ENCODE peak calls at places on chromosomes 1 and 21, in nine cellular contexts. F is H7; D is effector memory CD8-positive, alpha-beta T cell; X is fibroblast of mammary gland; E is activated T-cell treated with anti-CD3 and anti-CD28 coated beads for 1 hour; C is neural crest cell; N is amniotic epithelial cell; J is iris pigment epithelial cell; V is mammary epithelial cell. G is an unnamed sample.

GRCh38 chr1:233294991-233295774 is at the start of gene PCNX2:
- DNase-seq in V (peak), E (peak), X (peak), J (peak), F (peak), C (peak), D (peak), N (peak), G (peak)

GRCh38 chr1:226827458-226827857 is 43.0 kb upstream of the PSEN2 start:
- DNase-seq in V (no peak), E (no peak), F (peak), X (peak), D (no peak), J (no peak), C (no peak), N (no peak), G (no peak)

GRCh38 chr1:64654519-64655341 is 90.1 kb upstream of the RAVER2 start:
- DNase-seq in V (peak), X (peak), N (peak), D (no peak), C (no peak), J (peak), F (no peak), E (no peak), G (no peak)

GRCh38 chr1:168556647-168557046 is 12.8 kb upstream of the XCL2 start:
- DNase-seq in X (no peak), N (no peak), E (no peak), C (no peak), V (no peak), J (no peak), D (no peak), F (no peak), G (no peak)

GRCh38 chr1:201707027-201707426 is 121.9 kb upstream of the IPO9 start:
- DNase-seq in E (no peak), D (no peak), J (no peak), C (no peak), V (no peak), X (no peak), F (no peak), N (no peak), G (no peak)

GRCh38 chr1:114988095-114988494 is 41.5 kb upstream of the TSHB start:
- DNase-seq in C (no peak), J (no peak), D (no peak), F (no peak), V (no peak), X (no peak), E (no peak), N (no peak), G (no peak)

GRCh38 chr1:223234164-223234501 is 91.1 kb upstream of the TLR5 start:
- DNase-seq in V (no peak), C (no peak), X (no peak), J (no peak), E (no peak), D (no peak), N (no peak), F (no peak), G (no peak)

GRCh38 chr1:63367218-63368103 is at the start of gene ALG6:
- DNase-seq in E (peak), J (peak), D (peak), F (peak), C (peak), X (peak), N (peak), V (peak), G (peak)

GRCh38 chr1:27298632-27299384 is 23.2 kb upstream of the TMEM222 start:
- DNase-seq in J (no peak), E (no peak), D (no peak), C (no peak), F (no peak), V (no peak), X (peak), N (peak), G (no peak)

GRCh38 chr1:31795801-31796621 is 19.8 kb downstream of the SPOCD1 start:
- DNase-seq in V (no peak), N (peak), C (no peak), E (no peak), J (peak), X (peak), F (peak), D (no peak), G (no peak)

GRCh38 chr21:15659768-15660423 is 69.9 kb upstream of the USP25 start:
- DNase-seq in F (no peak), N (no peak), E (no peak), C (no peak), X (peak), V (peak), D (no peak), J (no peak), G (no peak)

GRCh38 chr1:85290826-85291225 is 14.4 kb upstream of the BCL10 start:
- DNase-seq in C (no peak), E (no peak), N (no peak), D (no peak), F (no peak), X (peak), J (no peak), V (peak), G (no peak)

GRCh38 chr1:100443739-100444571 is 91.6 kb downstream of the CDC14A start:
- DNase-seq in J (peak), D (no peak), E (no peak), F (no peak), V (no peak), C (no peak), X (peak), N (peak), G (no peak)

GRCh38 chr1:43981135-43981491 is 2.1 kb downstream of the B4GALT2 start:
- DNase-seq in D (no peak), E (no peak), V (peak), C (no peak), J (no peak), F (peak), X (no peak), N (no peak), G (no peak)

GRCh38 chr1:117623698-117624097 is 17.9 kb downstream of the TENT5C start:
- DNase-seq in D (no peak), X (no peak), J (no peak), C (no peak), V (no peak), E (no peak), F (no peak), N (no peak), G (no peak)

GRCh38 chr1:102693345-102693744 is 415.0 kb downstream of the COL11A1 start:
- DNase-seq in V (no peak), D (no peak), X (no peak), J (no peak), F (no peak), N (no peak), C (no peak), E (no peak), G (no peak)

GRCh38 chr1:202852163-202852904 is 36.6 kb downstream of the RABIF start:
- DNase-seq in E (no peak), F (peak), V (peak), X (peak), D (no peak), C (peak), J (peak), N (peak), G (peak)

GRCh38 chr1:231803353-231803752 is 176.8 kb downstream of the DISC1 start:
- DNase-seq in V (no peak), X (peak), D (no peak), C (no peak), J (peak), E (no peak), F (no peak), N (peak), G (no peak)

GRCh38 chr1:227741166-227741870 is 6.1 kb downstream of the SNAP47 start:
- DNase-seq in C (no peak), D (no peak), J (no peak), F (no peak), X (no peak), E (no peak), V (no peak), N (no peak), G (no peak)

GRCh38 chr1:27521336-27522147 is 31.6 kb upstream of the WASF2 start:
- DNase-seq in N (no peak), D (peak), F (no peak), J (no peak), X (no peak), E (peak), V (no peak), C (no peak), G (no peak)

GRCh38 chr1:61388586-61388985 is 306.2 kb downstream of the NFIA start:
- DNase-seq in F (no peak), E (no peak), D (no peak), N (peak), V (peak), X (peak), J (peak), C (no peak), G (no peak)